ENCODE peak calls at places on chromosome 9, in four cellular contexts. One of them, this sample, is unnamed. For H3K4me1, the result is how much of the 10 kb centered on the place peaks cover.

GRCh38 chr9:135105211-135105745 is 17.8 kb downstream of the OLFM1 start:
- DNase-seq in psoas muscle: no peak
- DNase-seq in suprapubic skin: no peak
- DNase-seq in IMR-90: no peak
- DNase-seq in this sample: no peak

GRCh38 chr9:19199012-19199411 is 31.5 kb upstream of the DENND4C start:
- DNase-seq in psoas muscle: no peak
- DNase-seq in IMR-90: no peak
- DNase-seq in suprapubic skin: no peak
- DNase-seq in this sample: no peak

GRCh38 chr9:134359493-134360179 is 33.4 kb downstream of the RXRA start:
- DNase-seq in suprapubic skin: no peak
- DNase-seq in IMR-90: no peak
- DNase-seq in psoas muscle: no peak
- DNase-seq in this sample: no peak

GRCh38 chr9:127921592-127922120 is 4.8 kb upstream of the ST6GALNAC4 start:
- DNase-seq in suprapubic skin: no peak
- DNase-seq in IMR-90: no peak
- DNase-seq in psoas muscle: peak
- DNase-seq in this sample: peak

GRCh38 chr9:114413909-114414308 is 26.1 kb upstream of the AKNA start:
- DNase-seq in psoas muscle: no peak
- DNase-seq in suprapubic skin: no peak
- DNase-seq in IMR-90: peak
- DNase-seq in this sample: no peak

GRCh38 chr9:107246259-107247254 is 36.5 kb upstream of the RAD23B start:
- DNase-seq in psoas muscle: no peak
- DNase-seq in IMR-90: peak
- DNase-seq in suprapubic skin: no peak
- DNase-seq in this sample: no peak

GRCh38 chr9:114285166-114285867 is 37.6 kb upstream of the ORM1 start:
- DNase-seq in suprapubic skin: peak
- DNase-seq in IMR-90: peak
- DNase-seq in psoas muscle: peak
- DNase-seq in this sample: peak

GRCh38 chr9:114001794-114002261 is 76.3 kb downstream of the AMBP start:
- DNase-seq in psoas muscle: no peak
- DNase-seq in IMR-90: no peak
- DNase-seq in suprapubic skin: peak
- DNase-seq in this sample: no peak

GRCh38 chr9:122815544-122815943 is 12.8 kb downstream of the PDCL start:
- DNase-seq in suprapubic skin: no peak
- DNase-seq in IMR-90: no peak
- DNase-seq in psoas muscle: no peak
- DNase-seq in this sample: no peak

GRCh38 chr9:131348631-131349521 is 45.0 kb upstream of the PRRC2B start:
- DNase-seq in suprapubic skin: peak
- DNase-seq in psoas muscle: no peak
- DNase-seq in IMR-90: no peak
- DNase-seq in this sample: no peak

GRCh38 chr9:131349881-131350563 is 43.9 kb upstream of the PRRC2B start:
- DNase-seq in IMR-90: peak
- DNase-seq in psoas muscle: peak
- DNase-seq in suprapubic skin: peak
- DNase-seq in this sample: peak

GRCh38 chr9:131347376-131348020 is 46.4 kb upstream of the PRRC2B start:
- DNase-seq in IMR-90: no peak
- DNase-seq in suprapubic skin: peak
- DNase-seq in psoas muscle: no peak
- DNase-seq in this sample: no peak

GRCh38 chr9:131349522-131349880 is 44.4 kb upstream of the PRRC2B start:
- DNase-seq in IMR-90: no peak
- DNase-seq in suprapubic skin: peak
- DNase-seq in psoas muscle: no peak
- DNase-seq in this sample: no peak

GRCh38 chr9:131346559-131346958 is 47.3 kb upstream of the PRRC2B start:
- DNase-seq in psoas muscle: no peak
- DNase-seq in suprapubic skin: no peak
- DNase-seq in IMR-90: no peak
- DNase-seq in this sample: no peak
- H3K4me1 ChIP-seq in psoas muscle: under half
- H3K4me1 ChIP-seq in suprapubic skin: under half
- H3K4me1 ChIP-seq in IMR-90: under half
- H3K4me1 ChIP-seq in this sample: under half

DNA sequence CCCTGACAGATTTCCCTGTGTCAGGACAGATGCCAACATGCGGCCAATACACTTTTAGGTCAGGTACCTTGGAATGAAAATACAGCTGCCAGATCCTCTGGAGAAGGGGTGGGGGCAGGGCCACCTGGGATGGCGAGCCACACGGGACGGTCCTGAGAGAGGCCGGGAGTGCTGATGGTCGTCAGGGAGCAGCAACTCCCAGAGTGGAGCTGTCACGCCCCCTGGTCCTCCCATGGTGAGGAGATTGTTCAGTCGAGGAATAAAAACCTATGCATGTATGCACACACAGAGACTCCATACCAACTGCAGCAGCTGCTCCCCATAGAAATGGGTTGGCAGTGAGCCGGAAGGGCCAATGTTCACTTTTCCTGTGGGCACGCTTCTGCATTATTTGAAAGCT is 45.1 kb upstream of the SEMA4D start:
- DNase-seq in suprapubic skin: no peak
- DNase-seq in IMR-90: no peak
- DNase-seq in psoas muscle: no peak
- DNase-seq in this sample: no peak
- H3K27ac ChIP-seq in suprapubic skin: no peak
- H3K27ac ChIP-seq in IMR-90: no peak
- H3K27ac ChIP-seq in psoas muscle: no peak
- H3K27ac ChIP-seq in this sample: no peak

GRCh38 chr9:120923620-120924328 is 2.8 kb downstream of the TRAF1 start:
- DNase-seq in IMR-90: no peak
- DNase-seq in suprapubic skin: peak
- DNase-seq in psoas muscle: no peak
- DNase-seq in this sample: no peak
- H3K4me3 ChIP-seq in IMR-90: no peak
- H3K4me3 ChIP-seq in suprapubic skin: no peak
- H3K4me3 ChIP-seq in psoas muscle: no peak
- H3K4me3 ChIP-seq in this sample: no peak

GRCh38 chr9:97928968-97929604 is 6.8 kb upstream of the TRMO start:
- DNase-seq in suprapubic skin: no peak
- DNase-seq in psoas muscle: no peak
- DNase-seq in IMR-90: no peak
- DNase-seq in this sample: no peak

GRCh38 chr9:97925497-97926334 is 3.4 kb upstream of the TRMO start:
- DNase-seq in psoas muscle: no peak
- DNase-seq in IMR-90: no peak
- DNase-seq in suprapubic skin: no peak
- DNase-seq in this sample: no peak

GRCh38 chr9:97923529-97924108 is 1.3 kb upstream of the TRMO start:
- DNase-seq in suprapubic skin: peak
- DNase-seq in IMR-90: peak
- DNase-seq in psoas muscle: peak
- DNase-seq in this sample: peak

GRCh38 chr9:97921959-97922905 is at the start of gene TRMO:
- DNase-seq in IMR-90: peak
- DNase-seq in psoas muscle: peak
- DNase-seq in suprapubic skin: peak
- DNase-seq in this sample: peak

DNA sequence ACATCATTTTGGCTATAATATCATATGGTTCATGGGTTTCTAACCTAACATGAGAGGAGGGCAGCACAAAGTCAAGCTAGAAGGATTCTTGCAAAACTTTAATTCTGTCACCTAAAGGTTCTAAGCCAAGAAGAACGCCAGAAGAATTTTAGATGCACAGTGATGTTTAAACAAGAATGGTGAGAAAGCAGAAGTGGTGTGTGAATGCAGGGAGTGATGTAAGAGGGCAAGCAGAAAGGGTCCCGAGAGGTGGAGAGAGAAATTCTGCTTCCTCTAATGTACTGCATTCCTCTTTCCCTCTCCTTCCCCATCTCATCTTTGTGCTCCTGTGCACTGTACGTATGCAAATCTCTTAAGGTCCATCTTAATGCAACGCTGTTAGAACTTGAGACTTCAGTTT is 2.1 kb upstream of the TRMO start:
- DNase-seq in IMR-90: no peak
- DNase-seq in suprapubic skin: no peak
- DNase-seq in psoas muscle: no peak
- DNase-seq in this sample: no peak
- H3K4me1 ChIP-seq in IMR-90: under half
- H3K4me1 ChIP-seq in suprapubic skin: under half
- H3K4me1 ChIP-seq in psoas muscle: under half
- H3K4me1 ChIP-seq in this sample: under half

GRCh38 chr9:79812099-79812498 is 240.3 kb downstream of the TLE4 start:
- DNase-seq in psoas muscle: no peak
- DNase-seq in suprapubic skin: no peak
- DNase-seq in IMR-90: no peak
- DNase-seq in this sample: no peak

GRCh38 chr9:79809477-79809876 is 237.7 kb downstream of the TLE4 start:
- DNase-seq in psoas muscle: no peak
- DNase-seq in suprapubic skin: no peak
- DNase-seq in IMR-90: peak
- DNase-seq in this sample: no peak

GRCh38 chr9:79809931-79810330 is 238.2 kb downstream of the TLE4 start:
- DNase-seq in psoas muscle: no peak
- DNase-seq in suprapubic skin: no peak
- DNase-seq in IMR-90: peak
- DNase-seq in this sample: no peak

GRCh38 chr9:79812507-79813261 is 240.9 kb downstream of the TLE4 start:
- DNase-seq in suprapubic skin: no peak
- DNase-seq in psoas muscle: no peak
- DNase-seq in IMR-90: no peak
- DNase-seq in this sample: no peak

GRCh38 chr9:79807966-79808365 is 236.2 kb downstream of the TLE4 start:
- DNase-seq in psoas muscle: no peak
- DNase-seq in suprapubic skin: no peak
- DNase-seq in IMR-90: no peak
- DNase-seq in this sample: no peak
- H3K27ac ChIP-seq in psoas muscle: no peak
- H3K27ac ChIP-seq in suprapubic skin: no peak
- H3K27ac ChIP-seq in IMR-90: no peak
- H3K27ac ChIP-seq in this sample: no peak

GRCh38 chr9:34124103-34124502 is 2.4 kb downstream of the DCAF12 start:
- DNase-seq in IMR-90: no peak
- DNase-seq in psoas muscle: no peak
- DNase-seq in suprapubic skin: no peak
- DNase-seq in this sample: no peak
- H3K4me3 ChIP-seq in IMR-90: no peak
- H3K4me3 ChIP-seq in psoas muscle: peak
- H3K4me3 ChIP-seq in suprapubic skin: no peak
- H3K4me3 ChIP-seq in this sample: no peak

DNA sequence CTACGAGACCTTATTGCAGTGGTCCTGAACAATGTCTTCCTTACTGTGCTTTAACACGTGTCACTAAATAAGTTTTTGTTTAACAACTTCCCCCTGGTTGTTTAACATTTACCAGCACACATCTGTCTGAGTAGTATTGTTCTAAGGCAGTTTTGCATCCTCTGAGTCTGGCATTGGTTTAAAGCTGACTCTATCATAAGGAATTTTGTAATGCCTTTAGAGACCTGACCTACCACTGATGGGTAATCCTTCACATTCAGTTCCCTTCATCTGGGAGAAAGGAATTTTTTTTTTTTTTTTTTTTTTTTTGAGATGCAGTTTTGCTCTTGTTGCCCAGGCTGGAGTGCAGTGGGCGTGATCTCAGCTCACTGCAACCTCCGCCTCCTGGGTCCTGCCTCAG is 20.0 kb upstream of the PCAT7 start:
- DNase-seq in IMR-90: no peak
- DNase-seq in suprapubic skin: no peak
- DNase-seq in psoas muscle: no peak
- DNase-seq in this sample: no peak
- H3K4me1 ChIP-seq in IMR-90: under half
- H3K4me1 ChIP-seq in suprapubic skin: under half
- H3K4me1 ChIP-seq in psoas muscle: under half
- H3K4me1 ChIP-seq in this sample: under half